ENCODE peak calls at places on chromosomes 2 and 18, in eight cellular contexts. One of them, this sample, is unnamed. For H3K4me1, the result is how much of the 10 kb centered on the place peaks cover.

GRCh38 chr2:129318581-129319421 is 660.7 kb upstream of the RAB6C start:
- DNase-seq in CD8-positive, alpha-beta memory T cell: no peak
- DNase-seq in Peyer's patch: no peak
- DNase-seq in astrocyte: no peak
- DNase-seq in psoas muscle: no peak
- DNase-seq in left ventricle myocardium inferior: no peak
- DNase-seq in pancreas: no peak
- DNase-seq in stomach: no peak
- DNase-seq in this sample: no peak

GRCh38 chr2:74441690-74442482 is at the start of gene RTKN:
- DNase-seq in pancreas: peak
- DNase-seq in CD8-positive, alpha-beta memory T cell: no peak
- DNase-seq in Peyer's patch: peak
- DNase-seq in astrocyte: no peak
- DNase-seq in stomach: peak
- DNase-seq in psoas muscle: no peak
- DNase-seq in left ventricle myocardium inferior: peak
- DNase-seq in this sample: peak

GRCh38 chr2:2870106-2870505 is 507.5 kb downstream of the EIPR1 start:
- DNase-seq in left ventricle myocardium inferior: no peak
- DNase-seq in astrocyte: no peak
- DNase-seq in CD8-positive, alpha-beta memory T cell: no peak
- DNase-seq in pancreas: no peak
- DNase-seq in Peyer's patch: peak
- DNase-seq in stomach: no peak
- DNase-seq in psoas muscle: no peak
- DNase-seq in this sample: no peak

GRCh38 chr18:59631583-59632181 is 65.5 kb downstream of the CCBE1 start:
- DNase-seq in psoas muscle: no peak
- DNase-seq in stomach: no peak
- DNase-seq in astrocyte: no peak
- DNase-seq in pancreas: no peak
- DNase-seq in left ventricle myocardium inferior: no peak
- DNase-seq in Peyer's patch: no peak
- DNase-seq in CD8-positive, alpha-beta memory T cell: no peak
- DNase-seq in this sample: no peak

GRCh38 chr2:11430729-11431128 is 35.2 kb downstream of the E2F6 start:
- DNase-seq in psoas muscle: no peak
- DNase-seq in Peyer's patch: no peak
- DNase-seq in left ventricle myocardium inferior: no peak
- DNase-seq in stomach: no peak
- DNase-seq in pancreas: no peak
- DNase-seq in CD8-positive, alpha-beta memory T cell: no peak
- DNase-seq in astrocyte: no peak
- DNase-seq in this sample: no peak

GRCh38 chr2:149422337-149422990 is 92.1 kb downstream of the LYPD6 start:
- DNase-seq in psoas muscle: no peak
- DNase-seq in pancreas: no peak
- DNase-seq in astrocyte: peak
- DNase-seq in stomach: no peak
- DNase-seq in left ventricle myocardium inferior: no peak
- DNase-seq in Peyer's patch: peak
- DNase-seq in CD8-positive, alpha-beta memory T cell: no peak
- DNase-seq in this sample: no peak

GRCh38 chr2:130778781-130779180 is 23.4 kb downstream of the AMER3 start:
- DNase-seq in CD8-positive, alpha-beta memory T cell: no peak
- DNase-seq in psoas muscle: no peak
- DNase-seq in pancreas: no peak
- DNase-seq in stomach: no peak
- DNase-seq in left ventricle myocardium inferior: no peak
- DNase-seq in Peyer's patch: no peak
- DNase-seq in astrocyte: no peak
- DNase-seq in this sample: no peak

GRCh38 chr18:25561923-25562322 is 210.0 kb upstream of the ZNF521 start:
- DNase-seq in astrocyte: peak
- DNase-seq in Peyer's patch: no peak
- DNase-seq in CD8-positive, alpha-beta memory T cell: no peak
- DNase-seq in pancreas: no peak
- DNase-seq in left ventricle myocardium inferior: no peak
- DNase-seq in stomach: no peak
- DNase-seq in psoas muscle: no peak
- DNase-seq in this sample: no peak

GRCh38 chr2:134917219-134917957 is 1.2 kb upstream of the CCNT2 start:
- DNase-seq in stomach: no peak
- DNase-seq in left ventricle myocardium inferior: peak
- DNase-seq in psoas muscle: no peak
- DNase-seq in CD8-positive, alpha-beta memory T cell: no peak
- DNase-seq in pancreas: peak
- DNase-seq in Peyer's patch: peak
- DNase-seq in astrocyte: no peak
- DNase-seq in this sample: peak

GRCh38 chr18:58216071-58216471 is 172.0 kb downstream of the NEDD4L start:
- DNase-seq in CD8-positive, alpha-beta memory T cell: no peak
- DNase-seq in astrocyte: peak
- DNase-seq in Peyer's patch: no peak
- DNase-seq in pancreas: no peak
- DNase-seq in stomach: no peak
- DNase-seq in psoas muscle: no peak
- DNase-seq in left ventricle myocardium inferior: no peak
- DNase-seq in this sample: peak

GRCh38 chr18:55430026-55430425 is 158.0 kb downstream of the TCF4 start:
- DNase-seq in pancreas: no peak
- DNase-seq in left ventricle myocardium inferior: no peak
- DNase-seq in stomach: no peak
- DNase-seq in Peyer's patch: no peak
- DNase-seq in psoas muscle: no peak
- DNase-seq in astrocyte: no peak
- DNase-seq in CD8-positive, alpha-beta memory T cell: no peak
- DNase-seq in this sample: no peak

GRCh38 chr18:55432307-55433040 is 155.5 kb downstream of the TCF4 start:
- DNase-seq in stomach: no peak
- DNase-seq in pancreas: no peak
- DNase-seq in CD8-positive, alpha-beta memory T cell: no peak
- DNase-seq in astrocyte: no peak
- DNase-seq in psoas muscle: no peak
- DNase-seq in left ventricle myocardium inferior: no peak
- DNase-seq in Peyer's patch: no peak
- DNase-seq in this sample: no peak

GRCh38 chr18:55435592-55435991 is 152.4 kb downstream of the TCF4 start:
- DNase-seq in left ventricle myocardium inferior: no peak
- DNase-seq in stomach: no peak
- DNase-seq in CD8-positive, alpha-beta memory T cell: no peak
- DNase-seq in psoas muscle: no peak
- DNase-seq in pancreas: no peak
- DNase-seq in Peyer's patch: no peak
- DNase-seq in astrocyte: no peak
- DNase-seq in this sample: no peak

GRCh38 chr18:55433140-55433539 is 154.9 kb downstream of the TCF4 start:
- DNase-seq in astrocyte: no peak
- DNase-seq in pancreas: no peak
- DNase-seq in CD8-positive, alpha-beta memory T cell: no peak
- DNase-seq in stomach: no peak
- DNase-seq in psoas muscle: no peak
- DNase-seq in Peyer's patch: no peak
- DNase-seq in left ventricle myocardium inferior: no peak
- DNase-seq in this sample: no peak

DNA sequence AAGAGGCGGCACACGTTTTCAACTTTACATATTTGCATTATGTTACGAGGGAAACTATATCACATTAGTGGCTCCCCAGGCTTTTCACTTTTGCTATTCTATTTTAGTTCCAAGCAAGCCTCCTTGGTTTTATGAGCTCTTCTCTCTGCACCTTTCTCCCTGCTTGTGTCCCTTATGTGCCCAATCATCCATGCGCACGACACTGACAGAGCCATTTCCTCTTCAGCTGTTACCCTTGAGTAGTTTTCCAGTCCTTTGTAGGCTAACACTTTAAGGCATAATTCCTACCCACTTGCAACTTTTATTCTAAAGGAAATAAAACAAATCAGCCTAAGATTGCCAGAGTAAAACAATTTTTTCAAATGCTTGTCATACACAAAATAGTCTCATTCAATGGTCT is 154.3 kb downstream of the TCF4 start:
- DNase-seq in stomach: no peak
- DNase-seq in left ventricle myocardium inferior: no peak
- DNase-seq in psoas muscle: no peak
- DNase-seq in astrocyte: no peak
- DNase-seq in CD8-positive, alpha-beta memory T cell: no peak
- DNase-seq in pancreas: no peak
- DNase-seq in Peyer's patch: no peak
- DNase-seq in this sample: no peak
- H3K4me3 ChIP-seq in stomach: no peak
- H3K4me3 ChIP-seq in left ventricle myocardium inferior: no peak
- H3K4me3 ChIP-seq in psoas muscle: no peak
- H3K4me3 ChIP-seq in astrocyte: no peak
- H3K4me3 ChIP-seq in CD8-positive, alpha-beta memory T cell: no peak
- H3K4me3 ChIP-seq in pancreas: no peak
- H3K4me3 ChIP-seq in Peyer's patch: no peak
- H3K4me3 ChIP-seq in this sample: no peak

GRCh38 chr2:95008311-95008710 is 17.2 kb upstream of the MAL start:
- DNase-seq in psoas muscle: peak
- DNase-seq in pancreas: no peak
- DNase-seq in left ventricle myocardium inferior: no peak
- DNase-seq in stomach: no peak
- DNase-seq in astrocyte: no peak
- DNase-seq in Peyer's patch: no peak
- DNase-seq in CD8-positive, alpha-beta memory T cell: no peak
- DNase-seq in this sample: no peak
- H3K27ac ChIP-seq in psoas muscle: no peak
- H3K27ac ChIP-seq in pancreas: no peak
- H3K27ac ChIP-seq in left ventricle myocardium inferior: peak
- H3K27ac ChIP-seq in stomach: no peak
- H3K27ac ChIP-seq in astrocyte: no peak
- H3K27ac ChIP-seq in Peyer's patch: no peak
- H3K27ac ChIP-seq in CD8-positive, alpha-beta memory T cell: no peak
- H3K27ac ChIP-seq in this sample: no peak

GRCh38 chr2:45736757-45737704 is 85.6 kb downstream of the PRKCE start:
- DNase-seq in psoas muscle: no peak
- DNase-seq in pancreas: no peak
- DNase-seq in astrocyte: peak
- DNase-seq in Peyer's patch: no peak
- DNase-seq in CD8-positive, alpha-beta memory T cell: no peak
- DNase-seq in stomach: no peak
- DNase-seq in left ventricle myocardium inferior: no peak
- DNase-seq in this sample: no peak
- H3K4me1 ChIP-seq in psoas muscle: under half
- H3K4me1 ChIP-seq in pancreas: under half
- H3K4me1 ChIP-seq in astrocyte: under half
- H3K4me1 ChIP-seq in Peyer's patch: under half
- H3K4me1 ChIP-seq in CD8-positive, alpha-beta memory T cell: under half
- H3K4me1 ChIP-seq in stomach: under half
- H3K4me1 ChIP-seq in left ventricle myocardium inferior: under half
- H3K4me1 ChIP-seq in this sample: under half

GRCh38 chr2:102268529-102269524 is 42.5 kb upstream of the IL1RL1 start:
- DNase-seq in CD8-positive, alpha-beta memory T cell: no peak
- DNase-seq in pancreas: no peak
- DNase-seq in Peyer's patch: no peak
- DNase-seq in left ventricle myocardium inferior: no peak
- DNase-seq in astrocyte: peak
- DNase-seq in psoas muscle: no peak
- DNase-seq in stomach: no peak
- DNase-seq in this sample: no peak
- H3K4me3 ChIP-seq in CD8-positive, alpha-beta memory T cell: no peak
- H3K4me3 ChIP-seq in pancreas: no peak
- H3K4me3 ChIP-seq in Peyer's patch: no peak
- H3K4me3 ChIP-seq in left ventricle myocardium inferior: no peak
- H3K4me3 ChIP-seq in astrocyte: no peak
- H3K4me3 ChIP-seq in psoas muscle: no peak
- H3K4me3 ChIP-seq in stomach: no peak
- H3K4me3 ChIP-seq in this sample: no peak

DNA sequence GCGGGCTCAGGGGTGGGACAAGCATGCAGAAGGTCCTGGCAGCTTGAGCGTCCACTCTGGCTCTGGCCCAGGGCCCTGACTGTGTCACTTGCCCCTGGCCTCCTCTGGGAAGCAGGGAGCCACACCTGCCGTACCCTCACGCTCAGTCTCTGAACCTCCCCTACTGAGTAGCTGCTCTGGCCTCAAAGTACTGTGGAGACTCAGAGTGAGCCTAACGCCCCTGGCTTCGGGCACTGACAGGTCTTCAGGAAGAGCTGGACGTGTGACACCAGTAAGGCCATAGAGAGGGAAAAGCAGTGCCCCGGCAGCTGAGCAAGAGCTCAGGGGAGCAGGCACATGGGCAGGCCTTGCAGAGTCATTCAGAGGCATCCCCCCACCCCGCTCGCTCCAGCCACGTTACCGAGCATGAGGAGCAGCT is 73.3 kb downstream of the SFXN5 start:
- DNase-seq in pancreas: no peak
- DNase-seq in astrocyte: no peak
- DNase-seq in Peyer's patch: peak
- DNase-seq in CD8-positive, alpha-beta memory T cell: no peak
- DNase-seq in psoas muscle: peak
- DNase-seq in stomach: peak
- DNase-seq in left ventricle myocardium inferior: no peak
- DNase-seq in this sample: no peak
- H3K27ac ChIP-seq in pancreas: no peak
- H3K27ac ChIP-seq in astrocyte: no peak
- H3K27ac ChIP-seq in Peyer's patch: no peak
- H3K27ac ChIP-seq in CD8-positive, alpha-beta memory T cell: no peak
- H3K27ac ChIP-seq in psoas muscle: no peak
- H3K27ac ChIP-seq in stomach: no peak
- H3K27ac ChIP-seq in left ventricle myocardium inferior: no peak
- H3K27ac ChIP-seq in this sample: no peak

GRCh38 chr2:147424766-147425165 is 420.1 kb upstream of the ACVR2A start:
- DNase-seq in CD8-positive, alpha-beta memory T cell: no peak
- DNase-seq in left ventricle myocardium inferior: no peak
- DNase-seq in stomach: no peak
- DNase-seq in psoas muscle: no peak
- DNase-seq in pancreas: no peak
- DNase-seq in astrocyte: peak
- DNase-seq in Peyer's patch: no peak
- DNase-seq in this sample: no peak

GRCh38 chr2:147425437-147426038 is 419.3 kb upstream of the ACVR2A start:
- DNase-seq in pancreas: no peak
- DNase-seq in left ventricle myocardium inferior: no peak
- DNase-seq in CD8-positive, alpha-beta memory T cell: no peak
- DNase-seq in psoas muscle: no peak
- DNase-seq in Peyer's patch: no peak
- DNase-seq in astrocyte: no peak
- DNase-seq in stomach: no peak
- DNase-seq in this sample: no peak

GRCh38 chr2:147430408-147430807 is 414.4 kb upstream of the ACVR2A start:
- DNase-seq in astrocyte: no peak
- DNase-seq in stomach: peak
- DNase-seq in pancreas: peak
- DNase-seq in psoas muscle: no peak
- DNase-seq in left ventricle myocardium inferior: no peak
- DNase-seq in CD8-positive, alpha-beta memory T cell: no peak
- DNase-seq in Peyer's patch: no peak
- DNase-seq in this sample: no peak

GRCh38 chr2:147433822-147434221 is 411.0 kb upstream of the ACVR2A start:
- DNase-seq in Peyer's patch: no peak
- DNase-seq in left ventricle myocardium inferior: no peak
- DNase-seq in pancreas: peak
- DNase-seq in psoas muscle: no peak
- DNase-seq in CD8-positive, alpha-beta memory T cell: no peak
- DNase-seq in stomach: peak
- DNase-seq in astrocyte: no peak
- DNase-seq in this sample: no peak

GRCh38 chr2:147428348-147428747 is 416.5 kb upstream of the ACVR2A start:
- DNase-seq in CD8-positive, alpha-beta memory T cell: no peak
- DNase-seq in pancreas: no peak
- DNase-seq in Peyer's patch: no peak
- DNase-seq in astrocyte: no peak
- DNase-seq in psoas muscle: no peak
- DNase-seq in stomach: no peak
- DNase-seq in left ventricle myocardium inferior: no peak
- DNase-seq in this sample: no peak
- H3K4me1 ChIP-seq in CD8-positive, alpha-beta memory T cell: under half
- H3K4me1 ChIP-seq in pancreas: under half
- H3K4me1 ChIP-seq in Peyer's patch: under half
- H3K4me1 ChIP-seq in astrocyte: under half
- H3K4me1 ChIP-seq in psoas muscle: under half
- H3K4me1 ChIP-seq in stomach: under half
- H3K4me1 ChIP-seq in left ventricle myocardium inferior: under half
- H3K4me1 ChIP-seq in this sample: under half

GRCh38 chr2:231411237-231411636 is 15.7 kb downstream of the B3GNT7 start:
- DNase-seq in stomach: no peak
- DNase-seq in astrocyte: no peak
- DNase-seq in Peyer's patch: no peak
- DNase-seq in pancreas: no peak
- DNase-seq in psoas muscle: no peak
- DNase-seq in CD8-positive, alpha-beta memory T cell: no peak
- DNase-seq in left ventricle myocardium inferior: no peak
- DNase-seq in this sample: no peak
- H3K4me3 ChIP-seq in stomach: no peak
- H3K4me3 ChIP-seq in astrocyte: no peak
- H3K4me3 ChIP-seq in Peyer's patch: no peak
- H3K4me3 ChIP-seq in pancreas: peak
- H3K4me3 ChIP-seq in psoas muscle: no peak
- H3K4me3 ChIP-seq in CD8-positive, alpha-beta memory T cell: no peak
- H3K4me3 ChIP-seq in left ventricle myocardium inferior: no peak
- H3K4me3 ChIP-seq in this sample: no peak

This sample was measured in colonic mucosa.